ENCODE peak calls at places on chromosome 15, in eight cellular contexts. One of them, this sample, is unnamed.

GRCh38 chr15:98873441-98874218 is 134.0 kb downstream of the PGPEP1L start:
- DNase-seq in esophagus squamous epithelium: no peak
- DNase-seq in stimulated activated CD4-positive, alpha-beta T cell treated with anti-CD3 and anti-CD28 coated beads, Interleukin-15, amount 100 ng/mL, for 24 hours: no peak
- DNase-seq in left ventricle myocardium inferior: no peak
- DNase-seq in type B pancreatic cell: no peak
- DNase-seq in NCI-H774: no peak
- DNase-seq in globus pallidus: no peak
- DNase-seq in caudate nucleus: no peak
- DNase-seq in this sample: no peak

GRCh38 chr15:78990278-78990677 is 45.4 kb upstream of the CTSH start:
- DNase-seq in stimulated activated CD4-positive, alpha-beta T cell treated with anti-CD3 and anti-CD28 coated beads, Interleukin-15, amount 100 ng/mL, for 24 hours: no peak
- DNase-seq in NCI-H774: no peak
- DNase-seq in caudate nucleus: no peak
- DNase-seq in globus pallidus: no peak
- DNase-seq in type B pancreatic cell: no peak
- DNase-seq in esophagus squamous epithelium: no peak
- DNase-seq in left ventricle myocardium inferior: no peak
- DNase-seq in this sample: no peak

GRCh38 chr15:72013703-72014102 is 104.2 kb downstream of the MYO9A start:
- DNase-seq in esophagus squamous epithelium: no peak
- DNase-seq in globus pallidus: no peak
- DNase-seq in NCI-H774: no peak
- DNase-seq in stimulated activated CD4-positive, alpha-beta T cell treated with anti-CD3 and anti-CD28 coated beads, Interleukin-15, amount 100 ng/mL, for 24 hours: no peak
- DNase-seq in left ventricle myocardium inferior: no peak
- DNase-seq in caudate nucleus: no peak
- DNase-seq in type B pancreatic cell: no peak
- DNase-seq in this sample: no peak

GRCh38 chr15:69081310-69082004 is 67.0 kb downstream of the NOX5 start:
- DNase-seq in caudate nucleus: no peak
- DNase-seq in stimulated activated CD4-positive, alpha-beta T cell treated with anti-CD3 and anti-CD28 coated beads, Interleukin-15, amount 100 ng/mL, for 24 hours: no peak
- DNase-seq in esophagus squamous epithelium: no peak
- DNase-seq in NCI-H774: no peak
- DNase-seq in globus pallidus: no peak
- DNase-seq in type B pancreatic cell: no peak
- DNase-seq in left ventricle myocardium inferior: peak
- DNase-seq in this sample: no peak

GRCh38 chr15:44489464-44489863 is 47.5 kb upstream of the EIF3J start:
- DNase-seq in type B pancreatic cell: no peak
- DNase-seq in esophagus squamous epithelium: no peak
- DNase-seq in globus pallidus: no peak
- DNase-seq in NCI-H774: no peak
- DNase-seq in stimulated activated CD4-positive, alpha-beta T cell treated with anti-CD3 and anti-CD28 coated beads, Interleukin-15, amount 100 ng/mL, for 24 hours: no peak
- DNase-seq in left ventricle myocardium inferior: no peak
- DNase-seq in caudate nucleus: no peak
- DNase-seq in this sample: no peak

GRCh38 chr15:90013503-90013937 is 12.4 kb downstream of the ZNF710 start:
- DNase-seq in NCI-H774: no peak
- DNase-seq in esophagus squamous epithelium: no peak
- DNase-seq in left ventricle myocardium inferior: no peak
- DNase-seq in caudate nucleus: no peak
- DNase-seq in globus pallidus: no peak
- DNase-seq in type B pancreatic cell: no peak
- DNase-seq in stimulated activated CD4-positive, alpha-beta T cell treated with anti-CD3 and anti-CD28 coated beads, Interleukin-15, amount 100 ng/mL, for 24 hours: no peak
- DNase-seq in this sample: no peak

GRCh38 chr15:83919319-83919830 is 265.5 kb downstream of the ADAMTSL3 start:
- DNase-seq in caudate nucleus: no peak
- DNase-seq in NCI-H774: no peak
- DNase-seq in esophagus squamous epithelium: no peak
- DNase-seq in globus pallidus: no peak
- DNase-seq in stimulated activated CD4-positive, alpha-beta T cell treated with anti-CD3 and anti-CD28 coated beads, Interleukin-15, amount 100 ng/mL, for 24 hours: peak
- DNase-seq in type B pancreatic cell: no peak
- DNase-seq in left ventricle myocardium inferior: no peak
- DNase-seq in this sample: no peak

GRCh38 chr15:38861108-38861507 is 296.5 kb upstream of the RASGRP1 start:
- DNase-seq in left ventricle myocardium inferior: no peak
- DNase-seq in type B pancreatic cell: no peak
- DNase-seq in globus pallidus: no peak
- DNase-seq in caudate nucleus: no peak
- DNase-seq in stimulated activated CD4-positive, alpha-beta T cell treated with anti-CD3 and anti-CD28 coated beads, Interleukin-15, amount 100 ng/mL, for 24 hours: no peak
- DNase-seq in esophagus squamous epithelium: no peak
- DNase-seq in NCI-H774: no peak
- DNase-seq in this sample: no peak

GRCh38 chr15:37135225-37135624 is 34.9 kb upstream of the MEIS2 start:
- DNase-seq in type B pancreatic cell: no peak
- DNase-seq in stimulated activated CD4-positive, alpha-beta T cell treated with anti-CD3 and anti-CD28 coated beads, Interleukin-15, amount 100 ng/mL, for 24 hours: no peak
- DNase-seq in left ventricle myocardium inferior: no peak
- DNase-seq in caudate nucleus: no peak
- DNase-seq in globus pallidus: no peak
- DNase-seq in esophagus squamous epithelium: no peak
- DNase-seq in NCI-H774: no peak
- DNase-seq in this sample: no peak

GRCh38 chr15:44726136-44726535 is 10.2 kb upstream of the TRIM69 start:
- DNase-seq in stimulated activated CD4-positive, alpha-beta T cell treated with anti-CD3 and anti-CD28 coated beads, Interleukin-15, amount 100 ng/mL, for 24 hours: no peak
- DNase-seq in caudate nucleus: no peak
- DNase-seq in type B pancreatic cell: no peak
- DNase-seq in globus pallidus: no peak
- DNase-seq in NCI-H774: no peak
- DNase-seq in left ventricle myocardium inferior: no peak
- DNase-seq in esophagus squamous epithelium: no peak
- DNase-seq in this sample: no peak

GRCh38 chr15:79156704-79157375 is 66.3 kb upstream of the RASGRF1 start:
- DNase-seq in caudate nucleus: no peak
- DNase-seq in stimulated activated CD4-positive, alpha-beta T cell treated with anti-CD3 and anti-CD28 coated beads, Interleukin-15, amount 100 ng/mL, for 24 hours: no peak
- DNase-seq in NCI-H774: no peak
- DNase-seq in esophagus squamous epithelium: no peak
- DNase-seq in globus pallidus: no peak
- DNase-seq in type B pancreatic cell: no peak
- DNase-seq in left ventricle myocardium inferior: no peak
- DNase-seq in this sample: no peak

GRCh38 chr15:69316281-69316680 is 17.6 kb downstream of the PAQR5 start:
- DNase-seq in esophagus squamous epithelium: no peak
- DNase-seq in NCI-H774: no peak
- DNase-seq in type B pancreatic cell: no peak
- DNase-seq in globus pallidus: no peak
- DNase-seq in caudate nucleus: no peak
- DNase-seq in stimulated activated CD4-positive, alpha-beta T cell treated with anti-CD3 and anti-CD28 coated beads, Interleukin-15, amount 100 ng/mL, for 24 hours: no peak
- DNase-seq in left ventricle myocardium inferior: no peak
- DNase-seq in this sample: no peak

GRCh38 chr15:48616216-48616615 is 29.3 kb downstream of the FBN1 start:
- DNase-seq in NCI-H774: no peak
- DNase-seq in caudate nucleus: no peak
- DNase-seq in stimulated activated CD4-positive, alpha-beta T cell treated with anti-CD3 and anti-CD28 coated beads, Interleukin-15, amount 100 ng/mL, for 24 hours: no peak
- DNase-seq in left ventricle myocardium inferior: no peak
- DNase-seq in esophagus squamous epithelium: no peak
- DNase-seq in globus pallidus: no peak
- DNase-seq in type B pancreatic cell: no peak
- DNase-seq in this sample: no peak

GRCh38 chr15:78044407-78045155 is 32.9 kb downstream of the TBC1D2B start:
- DNase-seq in type B pancreatic cell: no peak
- DNase-seq in stimulated activated CD4-positive, alpha-beta T cell treated with anti-CD3 and anti-CD28 coated beads, Interleukin-15, amount 100 ng/mL, for 24 hours: peak
- DNase-seq in globus pallidus: no peak
- DNase-seq in caudate nucleus: no peak
- DNase-seq in left ventricle myocardium inferior: no peak
- DNase-seq in esophagus squamous epithelium: no peak
- DNase-seq in NCI-H774: no peak
- DNase-seq in this sample: no peak

GRCh38 chr15:89858661-89859458 is 34.9 kb downstream of the AP3S2 start:
- DNase-seq in type B pancreatic cell: no peak
- DNase-seq in esophagus squamous epithelium: no peak
- DNase-seq in stimulated activated CD4-positive, alpha-beta T cell treated with anti-CD3 and anti-CD28 coated beads, Interleukin-15, amount 100 ng/mL, for 24 hours: no peak
- DNase-seq in left ventricle myocardium inferior: no peak
- DNase-seq in NCI-H774: no peak
- DNase-seq in globus pallidus: no peak
- DNase-seq in caudate nucleus: no peak
- DNase-seq in this sample: no peak

GRCh38 chr15:70113304-70113700 is 15.6 kb upstream of the TLE3 start:
- DNase-seq in stimulated activated CD4-positive, alpha-beta T cell treated with anti-CD3 and anti-CD28 coated beads, Interleukin-15, amount 100 ng/mL, for 24 hours: no peak
- DNase-seq in caudate nucleus: no peak
- DNase-seq in NCI-H774: no peak
- DNase-seq in esophagus squamous epithelium: peak
- DNase-seq in left ventricle myocardium inferior: peak
- DNase-seq in globus pallidus: no peak
- DNase-seq in type B pancreatic cell: no peak
- DNase-seq in this sample: no peak

GRCh38 chr15:76203766-76204557 is 107.3 kb downstream of the ETFA start:
- DNase-seq in caudate nucleus: no peak
- DNase-seq in stimulated activated CD4-positive, alpha-beta T cell treated with anti-CD3 and anti-CD28 coated beads, Interleukin-15, amount 100 ng/mL, for 24 hours: no peak
- DNase-seq in type B pancreatic cell: no peak
- DNase-seq in left ventricle myocardium inferior: no peak
- DNase-seq in globus pallidus: no peak
- DNase-seq in NCI-H774: no peak
- DNase-seq in esophagus squamous epithelium: no peak
- DNase-seq in this sample: no peak

GRCh38 chr15:91849749-91850161 is 3.8 kb upstream of the SLCO3A1 start:
- DNase-seq in esophagus squamous epithelium: no peak
- DNase-seq in globus pallidus: peak
- DNase-seq in left ventricle myocardium inferior: no peak
- DNase-seq in stimulated activated CD4-positive, alpha-beta T cell treated with anti-CD3 and anti-CD28 coated beads, Interleukin-15, amount 100 ng/mL, for 24 hours: no peak
- DNase-seq in type B pancreatic cell: no peak
- DNase-seq in caudate nucleus: no peak
- DNase-seq in NCI-H774: no peak
- DNase-seq in this sample: peak

GRCh38 chr15:74127954-74128784 is 2.2 kb upstream of the ISLR2 start:
- DNase-seq in stimulated activated CD4-positive, alpha-beta T cell treated with anti-CD3 and anti-CD28 coated beads, Interleukin-15, amount 100 ng/mL, for 24 hours: no peak
- DNase-seq in NCI-H774: no peak
- DNase-seq in type B pancreatic cell: no peak
- DNase-seq in caudate nucleus: no peak
- DNase-seq in left ventricle myocardium inferior: no peak
- DNase-seq in globus pallidus: no peak
- DNase-seq in esophagus squamous epithelium: no peak
- DNase-seq in this sample: no peak

GRCh38 chr15:50330921-50331320 is 24.1 kb downstream of the GABPB1 start:
- DNase-seq in type B pancreatic cell: no peak
- DNase-seq in globus pallidus: no peak
- DNase-seq in NCI-H774: no peak
- DNase-seq in esophagus squamous epithelium: no peak
- DNase-seq in caudate nucleus: no peak
- DNase-seq in stimulated activated CD4-positive, alpha-beta T cell treated with anti-CD3 and anti-CD28 coated beads, Interleukin-15, amount 100 ng/mL, for 24 hours: no peak
- DNase-seq in left ventricle myocardium inferior: no peak
- DNase-seq in this sample: no peak

GRCh38 chr15:94576889-94577533 is 345.6 kb downstream of the MCTP2 start:
- DNase-seq in left ventricle myocardium inferior: no peak
- DNase-seq in esophagus squamous epithelium: no peak
- DNase-seq in caudate nucleus: no peak
- DNase-seq in globus pallidus: no peak
- DNase-seq in NCI-H774: no peak
- DNase-seq in stimulated activated CD4-positive, alpha-beta T cell treated with anti-CD3 and anti-CD28 coated beads, Interleukin-15, amount 100 ng/mL, for 24 hours: peak
- DNase-seq in type B pancreatic cell: no peak
- DNase-seq in this sample: no peak

GRCh38 chr15:89777073-89777820 is 1.1 kb downstream of the MESP2 start:
- DNase-seq in globus pallidus: no peak
- DNase-seq in type B pancreatic cell: no peak
- DNase-seq in caudate nucleus: no peak
- DNase-seq in esophagus squamous epithelium: no peak
- DNase-seq in stimulated activated CD4-positive, alpha-beta T cell treated with anti-CD3 and anti-CD28 coated beads, Interleukin-15, amount 100 ng/mL, for 24 hours: no peak
- DNase-seq in NCI-H774: no peak
- DNase-seq in left ventricle myocardium inferior: no peak
- DNase-seq in this sample: no peak

GRCh38 chr15:98658831-98659699 is 10.7 kb downstream of the IGF1R start:
- DNase-seq in type B pancreatic cell: no peak
- DNase-seq in caudate nucleus: no peak
- DNase-seq in globus pallidus: peak
- DNase-seq in left ventricle myocardium inferior: no peak
- DNase-seq in NCI-H774: peak
- DNase-seq in stimulated activated CD4-positive, alpha-beta T cell treated with anti-CD3 and anti-CD28 coated beads, Interleukin-15, amount 100 ng/mL, for 24 hours: peak
- DNase-seq in esophagus squamous epithelium: no peak
- DNase-seq in this sample: no peak

GRCh38 chr15:22778796-22779195 is 7.6 kb upstream of the NIPA1 start:
- DNase-seq in stimulated activated CD4-positive, alpha-beta T cell treated with anti-CD3 and anti-CD28 coated beads, Interleukin-15, amount 100 ng/mL, for 24 hours: no peak
- DNase-seq in esophagus squamous epithelium: no peak
- DNase-seq in NCI-H774: no peak
- DNase-seq in caudate nucleus: no peak
- DNase-seq in type B pancreatic cell: no peak
- DNase-seq in globus pallidus: no peak
- DNase-seq in left ventricle myocardium inferior: no peak
- DNase-seq in this sample: no peak

GRCh38 chr15:95485367-95485766 is 845.1 kb upstream of the NR2F2 start:
- DNase-seq in esophagus squamous epithelium: no peak
- DNase-seq in globus pallidus: no peak
- DNase-seq in type B pancreatic cell: no peak
- DNase-seq in stimulated activated CD4-positive, alpha-beta T cell treated with anti-CD3 and anti-CD28 coated beads, Interleukin-15, amount 100 ng/mL, for 24 hours: no peak
- DNase-seq in caudate nucleus: no peak
- DNase-seq in NCI-H774: no peak
- DNase-seq in left ventricle myocardium inferior: no peak
- DNase-seq in this sample: no peak

GRCh38 chr15:63236272-63236671 is 41.1 kb upstream of the APH1B start:
- DNase-seq in type B pancreatic cell: no peak
- DNase-seq in caudate nucleus: no peak
- DNase-seq in globus pallidus: no peak
- DNase-seq in esophagus squamous epithelium: no peak
- DNase-seq in NCI-H774: no peak
- DNase-seq in stimulated activated CD4-positive, alpha-beta T cell treated with anti-CD3 and anti-CD28 coated beads, Interleukin-15, amount 100 ng/mL, for 24 hours: no peak
- DNase-seq in left ventricle myocardium inferior: no peak
- DNase-seq in this sample: no peak

GRCh38 chr15:99291643-99292042 is 40.4 kb downstream of the LRRC28 start:
- DNase-seq in left ventricle myocardium inferior: no peak
- DNase-seq in type B pancreatic cell: no peak
- DNase-seq in esophagus squamous epithelium: no peak
- DNase-seq in globus pallidus: no peak
- DNase-seq in NCI-H774: no peak
- DNase-seq in stimulated activated CD4-positive, alpha-beta T cell treated with anti-CD3 and anti-CD28 coated beads, Interleukin-15, amount 100 ng/mL, for 24 hours: no peak
- DNase-seq in caudate nucleus: no peak
- DNase-seq in this sample: no peak

This sample was measured in putamen.